ENCODE peak calls at places on chromosomes 4 and X, in seven cellular contexts. B, K, A, E, P, L and G are unnamed samples.
A peak's percentile ranks its signal among the peaks of the same experiment; 100 is the strongest.

GRCh38 chrX:9825129-9825865 is 39.1 kb downstream of the SHROOM2 start:
- DNase-seq in B (no peak), K (no peak), E (peak; percentile 42), L (no peak), P (no peak), A (peak; percentile 24), G (no peak)

GRCh38 chrX:75989806-75990590 is 182.9 kb upstream of the PBDC1 start:
- DNase-seq in K (no peak), B (no peak), A (no peak), P (no peak), L (no peak), E (no peak), G (no peak)

GRCh38 chrX:110293658-110294453 is 24.0 kb downstream of the AMMECR1 start:
- DNase-seq in A (no peak), L (no peak), B (no peak), P (no peak), E (no peak), K (no peak), G (no peak)

GRCh38 chr4:169952236-169953088 is 73.7 kb downstream of the MFAP3L start:
- DNase-seq in L (no peak), K (no peak), P (no peak), B (no peak), E (no peak), A (no peak), G (no peak)

GRCh38 chr4:37008199-37008598 is 236.3 kb upstream of the NWD2 start:
- DNase-seq in B (no peak), E (peak; percentile 17), A (peak; percentile 58), K (peak; percentile 14), L (peak; percentile 64), P (no peak), G (no peak)

GRCh38 chr4:183903021-183903760 is 1.9 kb upstream of the STOX2 start:
- DNase-seq in P (no peak), B (no peak), E (no peak), K (no peak), A (no peak), L (no peak), G (no peak)

GRCh38 chr4:101604976-101605375 is 185.6 kb upstream of the BANK1 start:
- DNase-seq in E (peak; percentile 23), K (no peak), P (no peak), A (no peak), B (no peak), L (peak; percentile 33), G (no peak)

GRCh38 chrX:10235851-10236250 is 79.1 kb downstream of the CLCN4 start:
- DNase-seq in A (peak; percentile 74), L (peak; percentile 87), E (peak; percentile 70), B (no peak), P (no peak), K (no peak), G (peak; percentile 37)

GRCh38 chr4:148006025-148006424 is 274.1 kb downstream of the ARHGAP10 start:
- DNase-seq in A (no peak), L (no peak), E (no peak), B (no peak), P (no peak), K (no peak), G (no peak)

GRCh38 chr4:184506527-184507121 is 32.3 kb upstream of the IRF2 start:
- DNase-seq in K (peak; percentile 85), B (no peak), L (no peak), E (no peak), P (no peak), A (no peak), G (no peak)

GRCh38 chr4:129641179-129641578 is 545.2 kb downstream of the C4orf33 start:
- DNase-seq in L (peak; percentile 73), E (peak; percentile 77), B (peak; percentile 14), K (peak; percentile 49), P (no peak), A (peak; percentile 70), G (peak; percentile 3)

GRCh38 chrX:21374163-21374993 is at the start of gene CNKSR2:
- DNase-seq in B (peak; percentile 56), L (peak; percentile 12), P (no peak), A (peak; percentile 6), K (no peak), E (peak; percentile 2), G (no peak)

GRCh38 chr4:154082760-154083530 is 294.1 kb upstream of the SFRP2 start:
- DNase-seq in K (peak; percentile 8), E (peak; percentile 43), B (no peak), P (no peak), L (no peak), A (peak; percentile 3), G (no peak)
- TF ChIP-seq CTCF in K (peak; percentile 68), E (peak; percentile 62), B (no peak), P (no peak), L (peak; percentile 26), A (peak; percentile 42), G (peak; percentile 19)

GRCh38 chr4:76969493-76969892 is 19.9 kb downstream of the SEPTIN11 start:
- DNase-seq in L (no peak), B (no peak), E (no peak), K (no peak), A (no peak), P (no peak), G (no peak)

GRCh38 chr4:76974150-76974549 is 24.6 kb downstream of the SEPTIN11 start:
- DNase-seq in B (peak; percentile 19), L (no peak), K (no peak), P (no peak), A (no peak), E (no peak), G (no peak)

GRCh38 chr4:76966024-76966579 is 16.6 kb downstream of the SEPTIN11 start:
- DNase-seq in K (no peak), P (no peak), L (no peak), B (no peak), A (no peak), E (no peak), G (no peak)

GRCh38 chr4:76968937-76969336 is 19.4 kb downstream of the SEPTIN11 start:
- DNase-seq in K (no peak), B (no peak), P (no peak), E (no peak), A (no peak), L (no peak), G (no peak)

GRCh38 chr4:76969941-76970529 is 20.5 kb downstream of the SEPTIN11 start:
- DNase-seq in B (no peak), E (no peak), A (no peak), K (no peak), L (no peak), P (no peak), G (no peak)
- TF ChIP-seq CTCF in B (no peak), E (no peak), A (no peak), K (no peak), L (no peak), P (no peak), G (no peak)

GRCh38 chr4:8258813-8259212 is 10.7 kb upstream of the HTRA3 start:
- DNase-seq in E (no peak), A (no peak), P (no peak), K (no peak), L (no peak), B (no peak), G (no peak)

GRCh38 chr4:8262637-8263322 is 6.8 kb upstream of the HTRA3 start:
- DNase-seq in P (no peak), B (no peak), A (no peak), L (no peak), E (no peak), K (no peak), G (no peak)

GRCh38 chr4:8259743-8260430 is 9.7 kb upstream of the HTRA3 start:
- DNase-seq in L (no peak), A (no peak), E (no peak), B (no peak), K (no peak), P (no peak), G (no peak)

GRCh38 chr4:8261851-8262535 is 7.6 kb upstream of the HTRA3 start:
- DNase-seq in P (no peak), L (peak; percentile 67), K (no peak), A (no peak), E (peak; percentile 83), B (no peak), G (no peak)

GRCh38 chr4:8260656-8261111 is 8.9 kb upstream of the HTRA3 start:
- DNase-seq in P (peak; percentile 83), E (peak; percentile 92), A (peak; percentile 67), B (peak; percentile 67), L (peak; percentile 81), K (no peak), G (peak; percentile 64)
- TF ChIP-seq CTCF in P (peak; percentile 29), E (peak; percentile 43), A (no peak), B (no peak), L (no peak), K (no peak), G (no peak)

DNA sequence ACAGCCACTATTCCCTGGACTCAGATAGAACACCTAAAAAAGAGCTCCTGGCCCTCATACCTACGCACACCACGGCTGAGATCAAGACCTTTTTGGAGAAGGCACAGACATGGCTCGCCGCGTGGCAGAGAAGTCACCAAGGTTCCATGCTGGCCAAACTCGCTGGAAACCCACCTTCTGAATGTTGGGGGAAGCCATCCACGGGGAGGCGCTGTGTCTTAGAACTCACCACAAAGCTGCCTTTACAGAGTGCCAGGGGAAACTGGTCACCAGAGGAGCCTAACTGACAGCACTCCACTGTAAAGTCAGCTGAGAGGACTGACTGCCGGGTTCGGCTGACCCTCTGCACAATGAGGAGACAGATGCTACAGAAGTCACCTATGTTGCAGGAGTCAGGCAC is 97.9 kb downstream of the NEUROG2 start:
- DNase-seq in A (no peak), L (no peak), K (no peak), E (no peak), P (no peak), B (no peak), G (no peak)
- TF ChIP-seq CTCF in A (no peak), L (no peak), K (peak; percentile 32), E (no peak), P (no peak), B (no peak), G (no peak)